ENCODE peak calls at places on chromosomes 13 and 19, in seven cellular contexts. S is activated CD8-positive, alpha-beta memory T cell treated with anti-CD3 and anti-CD28 coated beads, Interleukin-2, amount 10 ng/mL, durations not matched to agents 7 days and 5 days; C is mucosa of descending colon; K is RWPE2; L is left lung; J is Right ventricle myocardium inferior; P is IMR-90. Q is an unnamed sample.
A peak's percentile ranks its signal among the peaks of the same experiment; 100 is the strongest.

GRCh38 chr13:22074403-22074802 is 403.5 kb downstream of the FGF9 start:
- ATAC-seq in S (peak; percentile 63), C (no peak), K (no peak), L (no peak), J (no peak), P (no peak), Q (peak; percentile 68)

GRCh38 chr13:30645629-30646028 is 27.9 kb downstream of the USPL1 start:
- ATAC-seq in S (no peak), C (no peak), K (no peak), L (no peak), J (no peak), P (no peak), Q (no peak)

GRCh38 chr13:111659842-111660241 is 339.4 kb downstream of the TEX29 start:
- ATAC-seq in S (no peak), C (no peak), K (no peak), L (no peak), J (no peak), P (no peak), Q (no peak)

GRCh38 chr19:8640402-8641004 is 10.1 kb downstream of the NFILZ start:
- ATAC-seq in S (no peak), C (peak; percentile 72), K (no peak), L (peak; percentile 74), J (peak; percentile 68), P (no peak), Q (no peak)

GRCh38 chr19:40625406-40626120 is 24.4 kb downstream of the LTBP4 start:
- ATAC-seq in S (no peak), C (no peak), K (no peak), L (no peak), J (no peak), P (no peak), Q (peak; percentile 20)

GRCh38 chr13:109576331-109576813 is 210.0 kb downstream of the IRS2 start:
- ATAC-seq in S (no peak), C (peak; percentile 95), K (no peak), L (peak; percentile 49), J (no peak), P (no peak), Q (no peak)

GRCh38 chr13:51271528-51272070 is 49.4 kb downstream of the FAM124A start:
- ATAC-seq in S (no peak), C (no peak), K (no peak), L (peak; percentile 40), J (no peak), P (no peak), Q (no peak)

GRCh38 chr19:1796395-1797142 is 15.5 kb downstream of the ATP8B3 start:
- ATAC-seq in S (no peak), C (no peak), K (no peak), L (no peak), J (no peak), P (no peak), Q (peak; percentile 8)

GRCh38 chr13:32247887-32248286 is 67.3 kb downstream of the ZAR1L start:
- ATAC-seq in S (no peak), C (peak; percentile 53), K (no peak), L (no peak), J (no peak), P (peak; percentile 65), Q (no peak)

GRCh38 chr19:18763674-18764590 is 27.2 kb downstream of the COMP start:
- ATAC-seq in S (no peak), C (no peak), K (peak; percentile 78), L (peak; percentile 42), J (no peak), P (peak; percentile 43), Q (no peak)

Q was measured in activated T-helper 17 cell treated with anti-CD3 and anti-CD28 coated beads, Interleukin-2, amount 50 U/mL, for 72 hours.